ENCODE peak calls at places on chromosomes 12 and 14, in four cellular contexts. A is endothelial cell of umbilical vein, W is GM12878, V is H1. S is an unnamed sample.
A peak's percentile ranks its signal among the peaks of the same experiment; 100 is the strongest.

GRCh38 chr12:56590237-56590830 is 39.8 kb downstream of the BAZ2A start:
- DNase-seq in A (no peak), W (no peak), V (no peak), S (no peak)

GRCh38 chr12:42475055-42475454 is 114.5 kb downstream of the PRICKLE1 start:
- DNase-seq in A (peak; percentile 29), W (no peak), V (no peak), S (no peak)

GRCh38 chr14:61247935-61248334 is 33.2 kb downstream of the TMEM30B start:
- DNase-seq in A (no peak), W (no peak), V (no peak), S (no peak)

GRCh38 chr14:61570188-61570960 is 124.9 kb upstream of the HIF1A start:
- DNase-seq in A (no peak), W (no peak), V (no peak), S (no peak)

GRCh38 chr12:57476162-57476992 is 3.3 kb downstream of the ARHGAP9 start:
- DNase-seq in A (no peak), W (no peak), V (no peak), S (peak; percentile 41)

GRCh38 chr12:27367078-27367477 is 34.4 kb downstream of the BMAL2 start:
- DNase-seq in A (no peak), W (no peak), V (no peak), S (no peak)

GRCh38 chr14:97771340-97772045 is 974.3 kb downstream of the VRK1 start:
- DNase-seq in A (no peak), W (no peak), V (no peak), S (no peak)

GRCh38 chr14:104352493-104353220 is 214.3 kb downstream of the KIF26A start:
- DNase-seq in A (no peak), W (no peak), V (no peak), S (peak; percentile 14)

GRCh38 chr14:46140445-46140844 is 511.1 kb downstream of the RPL10L start:
- DNase-seq in A (peak; percentile 84), W (no peak), V (no peak), S (no peak)

GRCh38 chr12:101933866-101934514 is 56.6 kb downstream of the DRAM1 start:
- DNase-seq in A (no peak), W (no peak), V (no peak), S (no peak)

GRCh38 chr14:59566725-59567124 is 9.9 kb downstream of the CCDC175 start:
- DNase-seq in A (no peak), W (no peak), V (no peak), S (no peak)

GRCh38 chr12:98838282-98838681 is 193.2 kb downstream of the APAF1 start:
- DNase-seq in A (no peak), W (no peak), V (no peak), S (no peak)

GRCh38 chr14:94163806-94164205 is 10.3 kb upstream of the PPP4R4 start:
- DNase-seq in A (no peak), W (no peak), V (no peak), S (no peak)

DNA sequence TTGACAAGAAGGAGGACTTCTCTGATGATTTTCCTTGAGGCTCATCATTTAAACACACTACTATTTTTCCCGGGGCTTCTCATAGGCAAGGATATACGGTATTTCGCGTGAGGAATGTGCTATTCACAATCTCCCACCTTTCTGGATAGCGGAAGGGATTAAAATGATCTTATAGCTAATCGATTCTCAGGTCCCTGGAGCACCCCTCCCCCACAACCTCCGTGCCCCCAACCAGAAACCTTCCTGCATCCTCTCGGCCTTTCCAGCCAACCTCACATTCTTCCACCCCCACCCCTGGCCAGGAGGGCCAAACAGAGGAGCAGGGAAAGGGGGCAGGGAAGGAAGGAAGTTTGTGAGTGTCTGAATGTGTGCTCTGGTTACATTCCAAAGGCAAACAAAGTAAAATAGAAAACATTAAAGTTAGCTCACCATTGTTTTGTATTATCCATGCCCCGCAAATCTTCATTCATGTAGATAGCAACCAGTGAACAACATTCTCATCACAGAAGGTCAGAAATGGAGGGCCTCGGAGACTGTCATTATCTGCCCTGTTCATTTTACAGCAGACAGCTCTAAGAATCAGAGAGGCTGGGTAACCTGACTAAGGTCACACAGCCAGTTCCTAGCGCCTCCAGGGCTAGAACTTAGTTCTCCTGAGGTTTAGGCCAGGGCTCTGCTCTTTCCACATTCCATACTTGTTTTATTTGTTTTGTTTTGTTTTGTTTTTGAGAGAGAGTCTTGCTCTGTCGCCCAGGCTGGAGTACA is 138.5 kb upstream of the CCND2 start:
- DNase-seq in A (no peak), W (no peak), V (no peak), S (no peak)
- TF ChIP-seq POLR2AphosphoS5 in A (no peak), W (no peak), V (no peak), S (no peak)

DNA sequence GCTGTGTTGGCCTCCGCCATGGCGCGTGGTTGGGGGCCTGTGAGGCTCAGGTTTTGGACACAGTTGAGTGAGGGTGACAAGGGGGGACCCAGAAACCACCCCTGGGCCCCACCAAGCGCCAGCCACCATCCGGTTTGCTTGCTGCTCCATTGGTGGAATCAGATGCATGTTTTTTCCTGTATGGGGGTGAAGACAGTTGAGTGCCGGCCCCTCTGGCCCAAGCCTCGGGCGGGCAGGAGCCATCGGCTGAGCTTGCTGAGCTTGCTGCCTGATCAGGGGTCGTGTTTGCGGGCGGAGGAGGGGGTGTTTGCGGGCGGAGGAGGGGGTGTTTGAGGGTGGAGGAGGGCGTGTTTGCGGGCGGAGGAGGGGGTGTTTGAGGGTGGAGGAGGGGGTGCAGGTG is 6.4 kb downstream of the PGAM5 start:
- DNase-seq in A (no peak), W (no peak), V (no peak), S (no peak)
- H3K27ac ChIP-seq in A (no peak overlapping the region), W (no peak overlapping the region), V (no peak overlapping the region), S (no peak overlapping the region)

DNA sequence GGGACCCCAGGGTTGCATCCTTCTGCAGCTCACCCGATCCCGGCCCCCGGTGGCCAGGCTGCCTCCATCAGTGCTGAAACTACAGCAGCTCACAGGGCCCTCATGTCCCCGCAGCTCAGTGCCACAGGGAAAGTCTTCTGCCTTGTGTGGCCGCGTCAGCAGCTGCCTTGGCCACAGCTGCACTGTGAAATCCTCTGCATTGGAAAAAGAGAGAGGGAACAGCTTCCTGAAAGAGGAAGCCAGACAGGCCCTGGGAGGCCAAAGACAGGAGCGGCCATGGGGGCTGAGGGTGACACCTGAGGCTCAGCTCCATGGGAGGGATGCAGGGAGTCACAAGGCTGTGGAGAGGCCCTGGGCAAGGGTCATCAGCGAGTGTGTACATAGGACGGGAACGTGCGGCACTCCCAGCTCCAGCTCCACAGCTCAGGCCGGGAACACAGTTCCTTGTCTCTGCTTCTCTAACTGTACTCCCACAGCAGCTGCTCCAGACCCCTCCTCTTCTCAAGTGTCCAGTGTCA is 32.7 kb downstream of the PARP2 start:
- DNase-seq in A (no peak), W (no peak), V (no peak), S (peak; percentile 72)
- TF ChIP-seq POLR2A in A (no peak), W (no peak), V (no peak), S (no peak)

GRCh38 chr12:113329022-113329790 is 5.7 kb downstream of the SLC8B1 start:
- DNase-seq in A (peak; percentile 20), W (no peak), V (no peak), S (no peak)
- TF ChIP-seq POLR2AphosphoS5 in A (peak; percentile 16), W (no peak), V (no peak), S (no peak)

GRCh38 chr14:69038449-69039286 is 59.6 kb upstream of the ACTN1 start:
- DNase-seq in A (peak; percentile 98), W (no peak), V (no peak), S (no peak)
- H3K27ac ChIP-seq in A (peak overlapping the region; percentile 93), W (no peak overlapping the region), V (no peak overlapping the region), S (peak overlapping the region; percentile 46)

S was measured in stomach.